ENCODE peak calls at places on chromosomes 3 and 15, in five cellular contexts. Q is LoVo; Z is stimulated activated naive CD4-positive, alpha-beta T cell; G is GM20000; P is AG09309. A is an unnamed sample.

GRCh38 chr15:31353931-31354330 is 27.3 kb downstream of the KLF13 start:
- DNase-seq in Q (no peak), Z (no peak), G (no peak), P (no peak), A (no peak)

GRCh38 chr15:90211440-90212168 is 10.5 kb downstream of the SEMA4B start:
- DNase-seq in Q (peak), Z (no peak), G (no peak), P (no peak), A (no peak)

GRCh38 chr3:158961911-158962310 is 160.1 kb downstream of the MFSD1 start:
- DNase-seq in Q (no peak), Z (no peak), G (no peak), P (no peak), A (no peak)

GRCh38 chr3:72549819-72550581 is 298.2 kb downstream of the SHQ1 start:
- DNase-seq in Q (peak), Z (no peak), G (peak), P (no peak), A (peak)

GRCh38 chr3:53030864-53031445 is 14.9 kb downstream of the SFMBT1 start:
- DNase-seq in Q (no peak), Z (no peak), G (no peak), P (no peak), A (peak)

GRCh38 chr15:79886119-79886518 is 10.7 kb downstream of the MTHFS start:
- DNase-seq in Q (no peak), Z (no peak), G (no peak), P (no peak), A (no peak)

GRCh38 chr3:116734243-116734642 is 24.7 kb downstream of the TUSC7 start:
- DNase-seq in Q (no peak), Z (no peak), G (no peak), P (no peak), A (no peak)

GRCh38 chr15:63402498-63403253 is 21.0 kb upstream of the CA12 start:
- DNase-seq in Q (peak), Z (no peak), G (peak), P (no peak), A (no peak)

GRCh38 chr3:72150634-72151412 is 365.9 kb upstream of the PROK2 start:
- DNase-seq in Q (peak), Z (no peak), G (no peak), P (no peak), A (no peak)

GRCh38 chr15:66760968-66761722 is 59.1 kb downstream of the SMAD6 start:
- DNase-seq in Q (no peak), Z (no peak), G (no peak), P (no peak), A (no peak)

GRCh38 chr15:74417670-74418069 is 16.1 kb downstream of the SEMA7A start:
- DNase-seq in Q (no peak), Z (no peak), G (no peak), P (no peak), A (no peak)

GRCh38 chr15:68191555-68191954 is 13.6 kb downstream of the CALML4 start:
- DNase-seq in Q (no peak), Z (no peak), G (no peak), P (no peak), A (no peak)

GRCh38 chr15:94041731-94042130 is 189.6 kb upstream of the MCTP2 start:
- DNase-seq in Q (no peak), Z (no peak), G (no peak), P (no peak), A (no peak)

GRCh38 chr3:64224826-64225606 is at the start of gene PRICKLE2:
- DNase-seq in Q (no peak), Z (no peak), G (peak), P (peak), A (no peak)

GRCh38 chr15:60592386-60593339 is 113.7 kb upstream of the ICE2 start:
- DNase-seq in Q (peak), Z (peak), G (peak), P (no peak), A (peak)

GRCh38 chr15:84979651-84980050 is 2.0 kb upstream of the PDE8A start:
- DNase-seq in Q (no peak), Z (no peak), G (no peak), P (no peak), A (no peak)

GRCh38 chr3:61853912-61854311 is 292.5 kb downstream of the PTPRG start:
- DNase-seq in Q (no peak), Z (no peak), G (no peak), P (no peak), A (no peak)

GRCh38 chr15:49918106-49918505 is 200.9 kb downstream of the ATP8B4 start:
- DNase-seq in Q (no peak), Z (no peak), G (no peak), P (no peak), A (no peak)

GRCh38 chr3:171462224-171462623 is 2.0 kb upstream of the TNIK start:
- DNase-seq in Q (no peak), Z (peak), G (peak), P (no peak), A (no peak)

GRCh38 chr3:178152010-178152409 is 384.2 kb upstream of the KCNMB2 start:
- DNase-seq in Q (no peak), Z (no peak), G (no peak), P (no peak), A (no peak)

GRCh38 chr3:183252108-183252782 is 808 bp upstream of the B3GNT5 start:
- DNase-seq in Q (no peak), Z (no peak), G (no peak), P (no peak), A (no peak)

GRCh38 chr15:51332211-51333147 is 5.9 kb downstream of the CYP19A1 start:
- DNase-seq in Q (no peak), Z (no peak), G (no peak), P (no peak), A (no peak)

GRCh38 chr3:151394611-151395010 is 10.1 kb upstream of the P2RY12 start:
- DNase-seq in Q (no peak), Z (no peak), G (no peak), P (no peak), A (no peak)

GRCh38 chr15:57196865-57197264 is 179.4 kb upstream of the CGNL1 start:
- DNase-seq in Q (no peak), Z (no peak), G (no peak), P (no peak), A (no peak)

GRCh38 chr15:53808058-53808703 is 48.7 kb upstream of the WDR72 start:
- DNase-seq in Q (peak), Z (no peak), G (peak), P (no peak), A (no peak)